ENCODE peak calls at places on chromosomes 11 and 22, in seven cellular contexts. U, P, E, O, V, C and K are unnamed samples.

GRCh38 chr22:38479096-38479840 is 11.4 kb downstream of the KDELR3 start:
- DNase-seq in U (no peak), P (no peak), E (no peak), O (no peak), V (no peak), C (no peak), K (no peak)

GRCh38 chr11:47587733-47588326 is 1.4 kb downstream of the FAM180B start:
- DNase-seq in U (no peak), P (peak; percentile 22), E (no peak), O (no peak), V (no peak), C (peak; percentile 48), K (no peak)

GRCh38 chr11:44036811-44037657 is 10.7 kb upstream of the ACCSL start:
- DNase-seq in U (peak; percentile 66), P (peak; percentile 65), E (peak; percentile 88), O (peak; percentile 95), V (peak; percentile 81), C (peak; percentile 80), K (peak; percentile 35)

GRCh38 chr11:13268791-13269190 is 8.8 kb upstream of the BMAL1 start:
- DNase-seq in U (no peak), P (no peak), E (no peak), O (no peak), V (no peak), C (no peak), K (no peak)

GRCh38 chr11:76653674-76654309 is 16.8 kb downstream of the LRRC32 start:
- DNase-seq in U (peak; percentile 55), P (peak; percentile 41), E (peak; percentile 98), O (peak; percentile 81), V (peak; percentile 23), C (no peak), K (no peak)

GRCh38 chr11:2250041-2250440 is 20.3 kb downstream of the ASCL2 start:
- DNase-seq in U (no peak), P (no peak), E (no peak), O (no peak), V (no peak), C (no peak), K (no peak)

GRCh38 chr11:27404427-27404826 is 41.4 kb upstream of the CCDC34 start:
- DNase-seq in U (no peak), P (no peak), E (no peak), O (no peak), V (no peak), C (no peak), K (no peak)

GRCh38 chr11:69166186-69167115 is 10.7 kb downstream of the SMIM38 start:
- DNase-seq in U (peak; percentile 32), P (no peak), E (peak; percentile 82), O (peak; percentile 92), V (peak; percentile 9), C (no peak), K (peak; percentile 58)

GRCh38 chr11:70468256-70469230 is 70.2 kb downstream of the CTTN start:
- DNase-seq in U (no peak), P (no peak), E (no peak), O (peak; percentile 23), V (no peak), C (no peak), K (no peak)

GRCh38 chr11:30092518-30092917 is 75.7 kb upstream of the KCNA4 start:
- DNase-seq in U (no peak), P (no peak), E (no peak), O (no peak), V (no peak), C (no peak), K (no peak)

GRCh38 chr22:31241200-31241599 is 29.1 kb downstream of the LIMK2 start:
- DNase-seq in U (no peak), P (no peak), E (no peak), O (peak; percentile 65), V (no peak), C (no peak), K (no peak)

GRCh38 chr11:81707881-81708280 is 1025.8 kb downstream of the FAM181B start:
- DNase-seq in U (no peak), P (no peak), E (no peak), O (no peak), V (no peak), C (no peak), K (no peak)

GRCh38 chr11:85694385-85694980 is 8.5 kb upstream of the CCDC89 start:
- DNase-seq in U (no peak), P (peak; percentile 28), E (peak; percentile 62), O (peak; percentile 77), V (no peak), C (no peak), K (no peak)

GRCh38 chr11:16606784-16607674 is 131.4 kb upstream of the C11orf58 start:
- DNase-seq in U (no peak), P (no peak), E (peak; percentile 40), O (no peak), V (peak; percentile 59), C (peak; percentile 75), K (no peak)

GRCh38 chr11:61666684-61667297 is 13.4 kb upstream of the DAGLA start:
- DNase-seq in U (no peak), P (no peak), E (no peak), O (no peak), V (peak; percentile 91), C (no peak), K (no peak)
- H3K4me3 ChIP-seq in U (no peak overlapping the region), P (no peak overlapping the region), E (no peak overlapping the region), O (no peak overlapping the region), V (no peak overlapping the region), C (no peak overlapping the region), K (no peak overlapping the region)

GRCh38 chr22:33519140-33519973 is 400.9 kb downstream of the LARGE1 start:
- DNase-seq in U (peak; percentile 28), P (peak; percentile 74), E (peak; percentile 56), O (peak; percentile 73), V (peak; percentile 37), C (no peak), K (peak; percentile 1)
- TF ChIP-seq CTCF in U (peak; percentile 49), P (peak; percentile 35), E (peak; percentile 43), O (peak; percentile 66), V (peak; percentile 65), C (peak; percentile 69), K (peak; percentile 47)

GRCh38 chr11:118633979-118634378 is 26.6 kb downstream of the PHLDB1 start:
- DNase-seq in U (no peak), P (no peak), E (no peak), O (no peak), V (no peak), C (no peak), K (no peak)
- H3K4me3 ChIP-seq in U (no peak overlapping the region), P (no peak overlapping the region), E (no peak overlapping the region), O (no peak overlapping the region), V (no peak overlapping the region), C (no peak overlapping the region), K (no peak overlapping the region)

DNA sequence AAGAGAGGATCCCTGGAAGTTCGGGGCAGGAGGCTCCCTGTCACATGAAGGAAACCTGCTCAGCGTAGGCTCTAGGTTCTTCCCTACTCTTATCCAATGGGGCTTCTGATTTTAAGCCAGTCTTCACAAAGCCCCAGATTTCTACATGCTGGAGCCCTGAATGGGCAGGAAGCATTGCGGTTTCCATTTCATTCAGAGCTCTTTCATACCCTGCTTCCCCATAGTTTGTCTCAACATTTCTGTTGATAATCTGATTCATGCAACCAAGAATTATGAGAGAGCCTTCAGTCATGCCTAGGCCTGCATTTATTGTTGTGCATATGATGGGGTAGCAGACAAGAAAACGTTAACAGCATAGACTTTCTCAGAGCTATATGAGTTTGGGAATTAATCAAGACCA is 16.0 kb upstream of the HBE1 start:
- DNase-seq in U (no peak), P (no peak), E (no peak), O (no peak), V (no peak), C (no peak), K (no peak)
- TF ChIP-seq CTCF in U (no peak), P (no peak), E (no peak), O (no peak), V (no peak), C (no peak), K (no peak)

GRCh38 chr11:134120143-134120850 is 51.4 kb downstream of the JAM3 start:
- DNase-seq in U (peak; percentile 86), P (peak; percentile 49), E (peak; percentile 97), O (peak; percentile 94), V (peak; percentile 13), C (peak; percentile 39), K (peak; percentile 68)
- H3K4me3 ChIP-seq in U (peak overlapping the region; percentile 17), P (no peak overlapping the region), E (peak overlapping the region; percentile 28), O (peak overlapping the region; percentile 34), V (no peak overlapping the region), C (peak overlapping the region; percentile 1), K (no peak overlapping the region)

GRCh38 chr11:120969993-120970392 is 53.9 kb upstream of the TBCEL start:
- DNase-seq in U (no peak), P (no peak), E (no peak), O (no peak), V (no peak), C (no peak), K (no peak)
- TF ChIP-seq CTCF in U (no peak), P (no peak), E (no peak), O (no peak), V (no peak), C (no peak), K (no peak)

GRCh38 chr11:122234257-122234656 is 118.2 kb upstream of the BLID start:
- DNase-seq in U (no peak), P (no peak), E (no peak), O (no peak), V (no peak), C (no peak), K (no peak)
- H3K4me3 ChIP-seq in U (no peak overlapping the region), P (no peak overlapping the region), E (no peak overlapping the region), O (no peak overlapping the region), V (no peak overlapping the region), C (no peak overlapping the region), K (no peak overlapping the region)